ENCODE peak calls at places on chromosomes 16 and 17, in seven cellular contexts. W is fibroblast of pulmonary artery, C is A549, P is WERI-Rb-1, G is nephron progenitor cell, O is HFFc6, K is progenitor cell of endocrine pancreas. A is an unnamed sample.

GRCh38 chr16:3963203-3963602 is 82.7 kb upstream of the CREBBP start:
- DNase-seq in W (no peak), C (no peak), P (no peak), G (no peak), O (no peak), K (no peak), A (no peak)

GRCh38 chr16:78102865-78103264 is 3.4 kb downstream of the WWOX start:
- DNase-seq in W (no peak), C (no peak), P (no peak), G (no peak), O (no peak), K (no peak), A (no peak)

GRCh38 chr17:751269-752001 is 629 bp downstream of the GEMIN4 start:
- DNase-seq in W (peak), C (peak), P (peak), G (no peak), O (peak), K (no peak), A (no peak)

GRCh38 chr16:63289834-63290460 is 1253.7 kb upstream of the CDH8 start:
- DNase-seq in W (peak), C (peak), P (peak), G (peak), O (no peak), K (peak), A (no peak)

GRCh38 chr16:7853197-7853596 is 520.6 kb downstream of the RBFOX1 start:
- DNase-seq in W (no peak), C (no peak), P (no peak), G (no peak), O (no peak), K (no peak), A (no peak)

GRCh38 chr17:50482516-50482915 is 3.9 kb downstream of the RSAD1 start:
- DNase-seq in W (peak), C (peak), P (peak), G (peak), O (peak), K (peak), A (peak)

GRCh38 chr17:72811976-72812687 is 280.4 kb downstream of the SLC39A11 start:
- DNase-seq in W (peak), C (no peak), P (no peak), G (no peak), O (no peak), K (no peak), A (no peak)

GRCh38 chr16:50683689-50684374 is 2.7 kb upstream of the SNX20 start:
- DNase-seq in W (no peak), C (no peak), P (no peak), G (no peak), O (no peak), K (no peak), A (no peak)

GRCh38 chr16:89764711-89765201 is 43.4 kb downstream of the ZNF276 start:
- DNase-seq in W (no peak), C (no peak), P (no peak), G (no peak), O (no peak), K (no peak), A (no peak)

GRCh38 chr17:41656249-41657023 is 32.1 kb upstream of the KRT17 start:
- DNase-seq in W (no peak), C (no peak), P (no peak), G (no peak), O (no peak), K (no peak), A (no peak)

GRCh38 chr17:74280093-74280513 is 6.1 kb downstream of the DNAI2 start:
- DNase-seq in W (no peak), C (no peak), P (no peak), G (no peak), O (no peak), K (no peak), A (no peak)

GRCh38 chr16:15574614-15574948 is 68.4 kb downstream of the MARF1 start:
- DNase-seq in W (no peak), C (no peak), P (no peak), G (no peak), O (no peak), K (no peak), A (no peak)

GRCh38 chr16:49914697-49915096 is 58.8 kb upstream of the ZNF423 start:
- DNase-seq in W (no peak), C (no peak), P (no peak), G (no peak), O (no peak), K (no peak), A (no peak)

GRCh38 chr16:52384378-52384777 is 162.6 kb downstream of the TOX3 start:
- DNase-seq in W (no peak), C (no peak), P (no peak), G (no peak), O (no peak), K (no peak), A (no peak)

GRCh38 chr17:8707232-8707590 is 37.4 kb downstream of the CCDC42 start:
- DNase-seq in W (no peak), C (no peak), P (no peak), G (no peak), O (no peak), K (no peak), A (no peak)

DNA sequence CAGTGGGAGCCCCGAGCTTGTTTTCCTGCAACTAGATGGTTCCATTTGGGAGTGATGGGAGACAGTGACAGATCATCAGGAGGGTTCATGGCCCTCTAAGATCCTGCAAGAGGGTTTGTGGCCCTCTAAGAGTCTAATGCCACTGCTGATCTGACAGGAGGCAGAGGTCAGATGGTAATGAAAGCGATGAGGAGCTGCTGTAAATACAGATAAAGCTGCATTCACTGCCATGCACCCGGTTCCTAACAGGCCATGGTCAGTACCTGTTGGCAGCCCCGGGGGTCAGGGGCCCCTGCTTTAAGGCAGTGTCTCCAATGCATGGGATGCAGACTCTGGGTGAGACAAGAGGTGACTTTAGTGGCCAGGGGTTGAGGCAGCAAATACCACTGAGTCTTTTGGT is 30.8 kb downstream of the SLC12A3 start:
- DNase-seq in W (no peak), C (no peak), P (no peak), G (no peak), O (no peak), K (no peak), A (no peak)
- TF ChIP-seq CTCF in W (no peak), C (no peak), P (no peak), G (no peak), O (no peak), K (no peak), A (no peak)

DNA sequence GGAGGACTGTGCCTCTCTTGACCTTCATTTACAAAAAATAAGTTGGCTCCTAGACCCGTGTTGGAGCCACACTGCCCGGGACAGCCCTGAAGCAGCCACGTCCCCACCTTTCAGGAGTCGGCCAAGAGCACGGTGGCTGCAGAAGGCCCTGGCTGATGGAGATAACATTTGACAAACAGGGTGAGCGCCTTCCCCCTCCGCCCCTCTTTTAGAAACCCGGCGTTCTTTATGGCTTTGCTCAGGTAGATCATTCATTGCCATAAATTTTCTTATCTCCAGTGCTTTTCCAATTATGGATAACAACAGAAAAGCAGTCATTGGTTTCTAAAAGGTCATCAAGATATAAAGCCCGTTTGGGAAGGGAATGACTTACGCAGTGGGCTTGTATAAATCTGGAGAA is 398.1 kb upstream of the TNRC6C start:
- DNase-seq in W (no peak), C (no peak), P (no peak), G (no peak), O (no peak), K (no peak), A (no peak)
- TF ChIP-seq CTCF in W (no peak), C (no peak), P (no peak), G (no peak), O (no peak), K (no peak), A (no peak)

GRCh38 chr16:67544329-67544841 is 15.8 kb downstream of the RIPOR1 start:
- DNase-seq in W (no peak), C (no peak), P (no peak), G (no peak), O (no peak), K (no peak), A (no peak)
- TF ChIP-seq CTCF in W (no peak), C (peak), P (peak), G (no peak), O (peak), K (no peak), A (no peak)

GRCh38 chr17:66625321-66625767 is 209.6 kb upstream of the CACNG5 start:
- DNase-seq in W (peak), C (peak), P (no peak), G (no peak), O (peak), K (no peak), A (no peak)
- TF ChIP-seq CTCF in W (peak), C (peak), P (peak), G (peak), O (peak), K (peak), A (peak)

GRCh38 chr16:81585785-81586184 is 141.2 kb downstream of the CMIP start:
- DNase-seq in W (no peak), C (peak), P (peak), G (no peak), O (no peak), K (no peak), A (no peak)
- TF ChIP-seq CTCF in W (peak), C (peak), P (peak), G (no peak), O (peak), K (peak), A (peak)

GRCh38 chr17:76612977-76613851 is 27.6 kb upstream of the ST6GALNAC2 start:
- DNase-seq in W (no peak), C (peak), P (peak), G (peak), O (peak), K (no peak), A (no peak)
- TF ChIP-seq CTCF in W (no peak), C (no peak), P (peak), G (no peak), O (no peak), K (no peak), A (no peak)

DNA sequence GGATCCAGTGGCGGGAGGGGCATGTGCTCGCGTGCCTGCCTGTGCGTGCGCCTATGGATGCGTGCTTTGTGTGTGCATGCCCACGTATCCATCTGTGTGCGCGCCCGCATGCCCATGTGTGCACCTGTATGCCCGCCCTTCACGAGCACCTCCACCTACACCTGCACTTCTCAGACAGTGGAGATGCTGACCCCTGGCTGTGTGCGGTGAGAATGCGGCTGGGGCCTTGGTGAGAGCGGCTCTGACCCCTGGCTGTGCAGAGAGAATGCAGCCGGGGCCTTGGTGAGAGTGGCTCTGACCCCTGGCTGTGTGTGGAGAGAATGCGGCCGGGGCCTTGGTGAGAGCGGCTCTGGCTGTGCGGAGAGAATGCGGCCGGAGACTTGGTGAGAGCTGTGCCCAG is 33.9 kb downstream of the AXIN1 start:
- DNase-seq in W (no peak), C (peak), P (peak), G (peak), O (no peak), K (no peak), A (no peak)
- TF ChIP-seq CTCF in W (no peak), C (no peak), P (peak), G (peak), O (peak), K (peak), A (peak)

GRCh38 chr17:75875940-75876189 is 2.5 kb downstream of the TRIM47 start:
- DNase-seq in W (no peak), C (no peak), P (no peak), G (no peak), O (no peak), K (no peak), A (no peak)

GRCh38 chr17:75877752-75878173 is 618 bp downstream of the TRIM47 start:
- DNase-seq in W (peak), C (peak), P (peak), G (peak), O (peak), K (peak), A (no peak)

GRCh38 chr17:75875182-75875939 is 3.0 kb downstream of the TRIM47 start:
- DNase-seq in W (no peak), C (no peak), P (no peak), G (no peak), O (no peak), K (no peak), A (no peak)

GRCh38 chr17:75876938-75877751 is 1.2 kb downstream of the TRIM47 start:
- DNase-seq in W (peak), C (peak), P (peak), G (peak), O (peak), K (no peak), A (no peak)

DNA sequence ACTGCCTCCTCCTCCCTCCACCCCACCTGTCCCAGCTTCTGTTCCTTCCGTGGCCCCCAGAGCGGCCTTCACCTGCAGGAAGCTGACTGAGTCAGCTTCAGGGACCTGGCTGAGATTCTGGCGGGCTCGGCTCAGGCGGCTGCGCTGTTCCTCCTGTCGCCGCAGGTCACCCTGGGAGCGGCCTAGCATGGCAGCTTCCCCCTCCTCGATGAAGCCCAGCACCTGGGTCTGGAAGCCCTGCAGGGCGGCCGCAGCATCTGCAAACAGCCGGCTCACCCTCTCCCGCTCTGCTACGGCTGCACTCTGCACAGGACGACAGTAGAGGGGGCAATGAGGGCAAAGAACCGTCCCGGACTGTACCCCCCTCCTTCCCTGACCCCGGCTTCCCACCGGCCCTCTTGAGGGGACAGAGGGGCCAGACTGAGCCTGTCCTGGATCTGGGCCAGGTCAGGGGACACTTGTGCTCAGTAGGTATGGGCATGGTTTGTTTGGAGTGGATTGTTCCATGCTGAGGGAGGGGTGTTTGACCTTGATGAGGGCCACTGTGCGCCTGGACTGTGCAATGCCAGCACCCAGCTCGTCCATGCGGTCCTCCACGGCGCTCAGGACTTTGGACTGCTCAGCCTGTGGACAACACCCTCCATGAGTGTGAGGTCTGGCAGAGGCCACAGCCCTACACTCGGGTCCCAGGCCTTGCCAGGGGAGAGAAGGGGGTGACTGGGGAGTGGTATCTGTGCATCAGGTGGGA is 2.0 kb downstream of the TRIM47 start:
- DNase-seq in W (no peak), C (peak), P (peak), G (peak), O (no peak), K (no peak), A (no peak)
- TF ChIP-seq CTCF in W (peak), C (peak), P (peak), G (no peak), O (no peak), K (peak), A (peak)